ENCODE peak calls at places on chromosomes 3 and 15, in nine cellular contexts. One of them, this sample, is unnamed.
A peak's percentile ranks its signal among the peaks of the same experiment; 100 is the strongest.

GRCh38 chr3:184389935-184390528 is 10.2 kb downstream of the CHRD start:
- DNase-seq in spleen: no peak
- DNase-seq in GM04504: no peak
- DNase-seq in A549: no peak
- DNase-seq in mesendoderm: no peak
- DNase-seq in activated naive CD4-positive, alpha-beta T cell treated with anti-CD3 and anti-CD28 coated beads for 36 hours: no peak
- DNase-seq in GM04503: no peak
- DNase-seq in fibroblast of pulmonary artery: no peak
- DNase-seq in NCI-H2081: no peak
- DNase-seq in this sample: no peak

GRCh38 chr15:57307527-57308193 is 68.6 kb upstream of the CGNL1 start:
- DNase-seq in GM04503: no peak
- DNase-seq in fibroblast of pulmonary artery: no peak
- DNase-seq in NCI-H2081: no peak
- DNase-seq in GM04504: no peak
- DNase-seq in spleen: no peak
- DNase-seq in mesendoderm: no peak
- DNase-seq in A549: no peak
- DNase-seq in activated naive CD4-positive, alpha-beta T cell treated with anti-CD3 and anti-CD28 coated beads for 36 hours: no peak
- DNase-seq in this sample: no peak

GRCh38 chr3:95272791-95273190 is 1209.9 kb downstream of the NSUN3 start:
- DNase-seq in fibroblast of pulmonary artery: no peak
- DNase-seq in NCI-H2081: no peak
- DNase-seq in activated naive CD4-positive, alpha-beta T cell treated with anti-CD3 and anti-CD28 coated beads for 36 hours: no peak
- DNase-seq in mesendoderm: no peak
- DNase-seq in A549: no peak
- DNase-seq in spleen: no peak
- DNase-seq in GM04504: no peak
- DNase-seq in GM04503: no peak
- DNase-seq in this sample: no peak

GRCh38 chr3:82048711-82049110 is 287.3 kb upstream of the GBE1 start:
- DNase-seq in activated naive CD4-positive, alpha-beta T cell treated with anti-CD3 and anti-CD28 coated beads for 36 hours: no peak
- DNase-seq in GM04504: no peak
- DNase-seq in A549: no peak
- DNase-seq in NCI-H2081: no peak
- DNase-seq in GM04503: no peak
- DNase-seq in mesendoderm: no peak
- DNase-seq in fibroblast of pulmonary artery: no peak
- DNase-seq in spleen: no peak
- DNase-seq in this sample: no peak

GRCh38 chr15:58523634-58524033 is 91.8 kb downstream of the LIPC start:
- DNase-seq in fibroblast of pulmonary artery: no peak
- DNase-seq in spleen: no peak
- DNase-seq in mesendoderm: no peak
- DNase-seq in A549: no peak
- DNase-seq in GM04504: no peak
- DNase-seq in activated naive CD4-positive, alpha-beta T cell treated with anti-CD3 and anti-CD28 coated beads for 36 hours: no peak
- DNase-seq in GM04503: no peak
- DNase-seq in NCI-H2081: no peak
- DNase-seq in this sample: no peak

GRCh38 chr3:16072420-16073110 is 101.9 kb upstream of the GALNT15 start:
- DNase-seq in mesendoderm: no peak
- DNase-seq in GM04503: no peak
- DNase-seq in activated naive CD4-positive, alpha-beta T cell treated with anti-CD3 and anti-CD28 coated beads for 36 hours: no peak
- DNase-seq in A549: no peak
- DNase-seq in fibroblast of pulmonary artery: no peak
- DNase-seq in GM04504: no peak
- DNase-seq in NCI-H2081: no peak
- DNase-seq in spleen: no peak
- DNase-seq in this sample: no peak

GRCh38 chr3:86985427-86985826 is 5.5 kb downstream of the VGLL3 start:
- DNase-seq in fibroblast of pulmonary artery: no peak
- DNase-seq in GM04503: no peak
- DNase-seq in NCI-H2081: no peak
- DNase-seq in mesendoderm: no peak
- DNase-seq in GM04504: no peak
- DNase-seq in A549: no peak
- DNase-seq in activated naive CD4-positive, alpha-beta T cell treated with anti-CD3 and anti-CD28 coated beads for 36 hours: no peak
- DNase-seq in spleen: no peak
- DNase-seq in this sample: no peak

GRCh38 chr3:144085964-144086363 is 114.3 kb downstream of the DIPK2A start:
- DNase-seq in A549: no peak
- DNase-seq in NCI-H2081: no peak
- DNase-seq in spleen: no peak
- DNase-seq in fibroblast of pulmonary artery: peak; percentile 81
- DNase-seq in GM04503: no peak
- DNase-seq in activated naive CD4-positive, alpha-beta T cell treated with anti-CD3 and anti-CD28 coated beads for 36 hours: no peak
- DNase-seq in mesendoderm: no peak
- DNase-seq in GM04504: no peak
- DNase-seq in this sample: peak; percentile 4

GRCh38 chr15:77118787-77119410 is 48.0 kb upstream of the TSPAN3 start:
- DNase-seq in spleen: no peak
- DNase-seq in NCI-H2081: peak; percentile 30
- DNase-seq in GM04503: peak; percentile 28
- DNase-seq in GM04504: peak; percentile 41
- DNase-seq in mesendoderm: peak; percentile 46
- DNase-seq in fibroblast of pulmonary artery: peak; percentile 89
- DNase-seq in A549: peak; percentile 64
- DNase-seq in activated naive CD4-positive, alpha-beta T cell treated with anti-CD3 and anti-CD28 coated beads for 36 hours: peak; percentile 64
- DNase-seq in this sample: peak; percentile 52

GRCh38 chr3:29705906-29706507 is 425.1 kb downstream of the RBMS3 start:
- DNase-seq in fibroblast of pulmonary artery: no peak
- DNase-seq in GM04503: no peak
- DNase-seq in mesendoderm: no peak
- DNase-seq in GM04504: no peak
- DNase-seq in spleen: no peak
- DNase-seq in activated naive CD4-positive, alpha-beta T cell treated with anti-CD3 and anti-CD28 coated beads for 36 hours: no peak
- DNase-seq in A549: no peak
- DNase-seq in NCI-H2081: peak; percentile 16
- DNase-seq in this sample: no peak

GRCh38 chr3:12974316-12974715 is 98.9 kb downstream of the IQSEC1 start:
- DNase-seq in A549: no peak
- DNase-seq in fibroblast of pulmonary artery: no peak
- DNase-seq in GM04504: no peak
- DNase-seq in GM04503: no peak
- DNase-seq in spleen: no peak
- DNase-seq in NCI-H2081: no peak
- DNase-seq in mesendoderm: no peak
- DNase-seq in activated naive CD4-positive, alpha-beta T cell treated with anti-CD3 and anti-CD28 coated beads for 36 hours: no peak
- DNase-seq in this sample: no peak

GRCh38 chr3:119175869-119176756 is 2.7 kb downstream of the UPK1B start:
- DNase-seq in activated naive CD4-positive, alpha-beta T cell treated with anti-CD3 and anti-CD28 coated beads for 36 hours: no peak
- DNase-seq in GM04504: no peak
- DNase-seq in mesendoderm: no peak
- DNase-seq in A549: peak; percentile 76
- DNase-seq in spleen: no peak
- DNase-seq in NCI-H2081: no peak
- DNase-seq in GM04503: no peak
- DNase-seq in fibroblast of pulmonary artery: peak; percentile 54
- DNase-seq in this sample: peak; percentile 21

GRCh38 chr3:166634091-166634746 is 745.9 kb downstream of the ZBBX start:
- DNase-seq in GM04503: no peak
- DNase-seq in mesendoderm: peak; percentile 10
- DNase-seq in GM04504: no peak
- DNase-seq in NCI-H2081: no peak
- DNase-seq in spleen: no peak
- DNase-seq in A549: no peak
- DNase-seq in fibroblast of pulmonary artery: no peak
- DNase-seq in activated naive CD4-positive, alpha-beta T cell treated with anti-CD3 and anti-CD28 coated beads for 36 hours: no peak
- DNase-seq in this sample: no peak

GRCh38 chr15:71312731-71313460 is 197.6 kb downstream of the THSD4 start:
- DNase-seq in activated naive CD4-positive, alpha-beta T cell treated with anti-CD3 and anti-CD28 coated beads for 36 hours: no peak
- DNase-seq in NCI-H2081: no peak
- DNase-seq in GM04503: no peak
- DNase-seq in mesendoderm: peak; percentile 2
- DNase-seq in A549: no peak
- DNase-seq in GM04504: no peak
- DNase-seq in fibroblast of pulmonary artery: no peak
- DNase-seq in spleen: no peak
- DNase-seq in this sample: no peak

GRCh38 chr3:140207541-140207940 is 272.6 kb downstream of the CLSTN2 start:
- DNase-seq in A549: no peak
- DNase-seq in GM04503: no peak
- DNase-seq in fibroblast of pulmonary artery: no peak
- DNase-seq in spleen: no peak
- DNase-seq in NCI-H2081: no peak
- DNase-seq in mesendoderm: no peak
- DNase-seq in activated naive CD4-positive, alpha-beta T cell treated with anti-CD3 and anti-CD28 coated beads for 36 hours: no peak
- DNase-seq in GM04504: no peak
- DNase-seq in this sample: no peak

GRCh38 chr15:75713338-75713895 is 769 bp upstream of the CSPG4 start:
- DNase-seq in A549: no peak
- DNase-seq in GM04504: no peak
- DNase-seq in NCI-H2081: no peak
- DNase-seq in spleen: no peak
- DNase-seq in mesendoderm: peak; percentile 62
- DNase-seq in activated naive CD4-positive, alpha-beta T cell treated with anti-CD3 and anti-CD28 coated beads for 36 hours: no peak
- DNase-seq in GM04503: no peak
- DNase-seq in fibroblast of pulmonary artery: peak; percentile 53
- DNase-seq in this sample: no peak

GRCh38 chr3:135368316-135368715 is 573.3 kb downstream of the EPHB1 start:
- DNase-seq in mesendoderm: no peak
- DNase-seq in GM04504: no peak
- DNase-seq in fibroblast of pulmonary artery: no peak
- DNase-seq in NCI-H2081: no peak
- DNase-seq in activated naive CD4-positive, alpha-beta T cell treated with anti-CD3 and anti-CD28 coated beads for 36 hours: no peak
- DNase-seq in A549: no peak
- DNase-seq in GM04503: no peak
- DNase-seq in spleen: no peak
- DNase-seq in this sample: no peak

GRCh38 chr3:120559228-120560061 is 36.7 kb upstream of the NDUFB4 start:
- DNase-seq in NCI-H2081: no peak
- DNase-seq in A549: no peak
- DNase-seq in spleen: peak; percentile 78
- DNase-seq in activated naive CD4-positive, alpha-beta T cell treated with anti-CD3 and anti-CD28 coated beads for 36 hours: no peak
- DNase-seq in GM04503: no peak
- DNase-seq in mesendoderm: peak; percentile 94
- DNase-seq in fibroblast of pulmonary artery: peak; percentile 70
- DNase-seq in GM04504: peak; percentile 38
- DNase-seq in this sample: peak; percentile 23

GRCh38 chr3:136251511-136251910 is 1.4 kb downstream of the PCCB start:
- DNase-seq in fibroblast of pulmonary artery: no peak
- DNase-seq in A549: no peak
- DNase-seq in NCI-H2081: no peak
- DNase-seq in GM04503: no peak
- DNase-seq in mesendoderm: no peak
- DNase-seq in spleen: no peak
- DNase-seq in activated naive CD4-positive, alpha-beta T cell treated with anti-CD3 and anti-CD28 coated beads for 36 hours: no peak
- DNase-seq in GM04504: no peak
- DNase-seq in this sample: no peak

GRCh38 chr3:4464579-4464978 is 2.5 kb downstream of the SUMF1 start:
- DNase-seq in NCI-H2081: no peak
- DNase-seq in mesendoderm: no peak
- DNase-seq in GM04504: no peak
- DNase-seq in spleen: no peak
- DNase-seq in activated naive CD4-positive, alpha-beta T cell treated with anti-CD3 and anti-CD28 coated beads for 36 hours: no peak
- DNase-seq in GM04503: no peak
- DNase-seq in A549: no peak
- DNase-seq in fibroblast of pulmonary artery: no peak
- DNase-seq in this sample: no peak

GRCh38 chr3:53772562-53773329 is 73.5 kb downstream of the CHDH start:
- DNase-seq in mesendoderm: no peak
- DNase-seq in fibroblast of pulmonary artery: no peak
- DNase-seq in spleen: no peak
- DNase-seq in A549: no peak
- DNase-seq in activated naive CD4-positive, alpha-beta T cell treated with anti-CD3 and anti-CD28 coated beads for 36 hours: no peak
- DNase-seq in GM04504: no peak
- DNase-seq in GM04503: no peak
- DNase-seq in NCI-H2081: no peak
- DNase-seq in this sample: no peak

GRCh38 chr3:158403013-158403412 is 168.0 kb upstream of the MLF1 start:
- DNase-seq in mesendoderm: no peak
- DNase-seq in NCI-H2081: no peak
- DNase-seq in GM04504: no peak
- DNase-seq in fibroblast of pulmonary artery: no peak
- DNase-seq in spleen: no peak
- DNase-seq in activated naive CD4-positive, alpha-beta T cell treated with anti-CD3 and anti-CD28 coated beads for 36 hours: no peak
- DNase-seq in A549: no peak
- DNase-seq in GM04503: no peak
- DNase-seq in this sample: no peak

GRCh38 chr3:169629895-169630294 is 33.6 kb downstream of the MECOM start:
- DNase-seq in GM04504: no peak
- DNase-seq in fibroblast of pulmonary artery: no peak
- DNase-seq in GM04503: no peak
- DNase-seq in mesendoderm: peak; percentile 28
- DNase-seq in spleen: no peak
- DNase-seq in A549: no peak
- DNase-seq in NCI-H2081: no peak
- DNase-seq in activated naive CD4-positive, alpha-beta T cell treated with anti-CD3 and anti-CD28 coated beads for 36 hours: no peak
- DNase-seq in this sample: no peak

GRCh38 chr3:156543043-156543555 is 11.8 kb downstream of the SSR3 start:
- DNase-seq in fibroblast of pulmonary artery: no peak
- DNase-seq in activated naive CD4-positive, alpha-beta T cell treated with anti-CD3 and anti-CD28 coated beads for 36 hours: no peak
- DNase-seq in mesendoderm: no peak
- DNase-seq in spleen: no peak
- DNase-seq in GM04504: no peak
- DNase-seq in GM04503: no peak
- DNase-seq in NCI-H2081: no peak
- DNase-seq in A549: no peak
- DNase-seq in this sample: no peak

GRCh38 chr15:78320173-78320572 is 20.0 kb upstream of the CRABP1 start:
- DNase-seq in fibroblast of pulmonary artery: no peak
- DNase-seq in NCI-H2081: no peak
- DNase-seq in mesendoderm: no peak
- DNase-seq in GM04504: no peak
- DNase-seq in GM04503: no peak
- DNase-seq in spleen: peak; percentile 42
- DNase-seq in activated naive CD4-positive, alpha-beta T cell treated with anti-CD3 and anti-CD28 coated beads for 36 hours: no peak
- DNase-seq in A549: no peak
- DNase-seq in this sample: no peak

GRCh38 chr15:57671636-57672035 is 34.9 kb upstream of the POLR2M start:
- DNase-seq in activated naive CD4-positive, alpha-beta T cell treated with anti-CD3 and anti-CD28 coated beads for 36 hours: no peak
- DNase-seq in spleen: no peak
- DNase-seq in GM04504: no peak
- DNase-seq in A549: no peak
- DNase-seq in fibroblast of pulmonary artery: no peak
- DNase-seq in GM04503: no peak
- DNase-seq in mesendoderm: no peak
- DNase-seq in NCI-H2081: no peak
- DNase-seq in this sample: no peak

GRCh38 chr15:70196314-70197291 is 98.9 kb upstream of the TLE3 start:
- DNase-seq in mesendoderm: peak; percentile 98
- DNase-seq in activated naive CD4-positive, alpha-beta T cell treated with anti-CD3 and anti-CD28 coated beads for 36 hours: peak; percentile 46
- DNase-seq in GM04504: peak; percentile 83
- DNase-seq in spleen: no peak
- DNase-seq in GM04503: peak; percentile 97
- DNase-seq in NCI-H2081: peak; percentile 18
- DNase-seq in A549: no peak
- DNase-seq in fibroblast of pulmonary artery: peak; percentile 97
- DNase-seq in this sample: peak; percentile 86

GRCh38 chr3:191329654-191330308 is 545 bp downstream of the UTS2B start:
- DNase-seq in mesendoderm: peak; percentile 84
- DNase-seq in GM04504: peak; percentile 32
- DNase-seq in fibroblast of pulmonary artery: peak; percentile 61
- DNase-seq in spleen: peak; percentile 85
- DNase-seq in GM04503: peak; percentile 15
- DNase-seq in activated naive CD4-positive, alpha-beta T cell treated with anti-CD3 and anti-CD28 coated beads for 36 hours: no peak
- DNase-seq in NCI-H2081: peak; percentile 35
- DNase-seq in A549: no peak
- DNase-seq in this sample: no peak

GRCh38 chr15:58224068-58224467 is 85.9 kb downstream of the AQP9 start:
- DNase-seq in activated naive CD4-positive, alpha-beta T cell treated with anti-CD3 and anti-CD28 coated beads for 36 hours: no peak
- DNase-seq in A549: no peak
- DNase-seq in GM04503: no peak
- DNase-seq in mesendoderm: no peak
- DNase-seq in GM04504: no peak
- DNase-seq in NCI-H2081: no peak
- DNase-seq in spleen: peak; percentile 80
- DNase-seq in fibroblast of pulmonary artery: peak; percentile 47
- DNase-seq in this sample: no peak

GRCh38 chr3:58625196-58625595 is 41.4 kb downstream of the FAM3D start:
- DNase-seq in mesendoderm: peak; percentile 57
- DNase-seq in activated naive CD4-positive, alpha-beta T cell treated with anti-CD3 and anti-CD28 coated beads for 36 hours: no peak
- DNase-seq in GM04503: no peak
- DNase-seq in NCI-H2081: no peak
- DNase-seq in fibroblast of pulmonary artery: no peak
- DNase-seq in A549: no peak
- DNase-seq in spleen: no peak
- DNase-seq in GM04504: no peak
- DNase-seq in this sample: no peak

GRCh38 chr15:80985976-80986375 is 3.6 kb downstream of the MESD start:
- DNase-seq in fibroblast of pulmonary artery: no peak
- DNase-seq in mesendoderm: no peak
- DNase-seq in spleen: no peak
- DNase-seq in NCI-H2081: no peak
- DNase-seq in GM04504: no peak
- DNase-seq in GM04503: no peak
- DNase-seq in activated naive CD4-positive, alpha-beta T cell treated with anti-CD3 and anti-CD28 coated beads for 36 hours: no peak
- DNase-seq in A549: no peak
- DNase-seq in this sample: no peak